ENCODE peak calls at places on chromosome 13, in eight cellular contexts. One of them, this sample, is unnamed.

GRCh38 chr13:33676045-33676699 is 141.8 kb upstream of the RFC3 start:
- DNase-seq in fibroblast of the aortic adventitia: peak; percentile 8
- DNase-seq in RWPE1: no peak
- DNase-seq in ascending aorta: no peak
- DNase-seq in cardiac fibroblast: peak; percentile 22
- DNase-seq in nephron progenitor cell: no peak
- DNase-seq in omental fat pad: no peak
- DNase-seq in tibial nerve: no peak
- DNase-seq in this sample: peak; percentile 7

GRCh38 chr13:23681253-23681652 is 111.0 kb downstream of the TNFRSF19 start:
- DNase-seq in omental fat pad: no peak
- DNase-seq in ascending aorta: no peak
- DNase-seq in cardiac fibroblast: peak; percentile 73
- DNase-seq in RWPE1: no peak
- DNase-seq in nephron progenitor cell: no peak
- DNase-seq in tibial nerve: no peak
- DNase-seq in fibroblast of the aortic adventitia: peak; percentile 76
- DNase-seq in this sample: peak; percentile 71

GRCh38 chr13:113936166-113936565 is 37.7 kb downstream of the C13orf46 start:
- DNase-seq in nephron progenitor cell: no peak
- DNase-seq in RWPE1: no peak
- DNase-seq in omental fat pad: no peak
- DNase-seq in fibroblast of the aortic adventitia: no peak
- DNase-seq in ascending aorta: no peak
- DNase-seq in tibial nerve: no peak
- DNase-seq in cardiac fibroblast: no peak
- DNase-seq in this sample: no peak

GRCh38 chr13:111467111-111467890 is 146.9 kb downstream of the TEX29 start:
- DNase-seq in omental fat pad: no peak
- DNase-seq in ascending aorta: no peak
- DNase-seq in fibroblast of the aortic adventitia: no peak
- DNase-seq in tibial nerve: no peak
- DNase-seq in RWPE1: no peak
- DNase-seq in nephron progenitor cell: no peak
- DNase-seq in cardiac fibroblast: no peak
- DNase-seq in this sample: no peak

GRCh38 chr13:110109140-110109783 is 197.7 kb downstream of the COL4A1 start:
- DNase-seq in nephron progenitor cell: no peak
- DNase-seq in cardiac fibroblast: peak; percentile 28
- DNase-seq in tibial nerve: no peak
- DNase-seq in RWPE1: no peak
- DNase-seq in fibroblast of the aortic adventitia: no peak
- DNase-seq in omental fat pad: no peak
- DNase-seq in ascending aorta: no peak
- DNase-seq in this sample: peak; percentile 35

GRCh38 chr13:113120300-113121182 is 2.1 kb upstream of the F10 start:
- DNase-seq in omental fat pad: no peak
- DNase-seq in tibial nerve: no peak
- DNase-seq in ascending aorta: no peak
- DNase-seq in RWPE1: no peak
- DNase-seq in nephron progenitor cell: no peak
- DNase-seq in fibroblast of the aortic adventitia: no peak
- DNase-seq in cardiac fibroblast: no peak
- DNase-seq in this sample: no peak

GRCh38 chr13:44224433-44225149 is 149.0 kb upstream of the SERP2 start:
- DNase-seq in omental fat pad: no peak
- DNase-seq in RWPE1: no peak
- DNase-seq in ascending aorta: no peak
- DNase-seq in cardiac fibroblast: no peak
- DNase-seq in nephron progenitor cell: no peak
- DNase-seq in fibroblast of the aortic adventitia: peak; percentile 85
- DNase-seq in tibial nerve: peak; percentile 54
- DNase-seq in this sample: no peak

GRCh38 chr13:23889598-23890224 is 511 bp upstream of the MIPEP start:
- DNase-seq in nephron progenitor cell: no peak
- DNase-seq in tibial nerve: no peak
- DNase-seq in cardiac fibroblast: peak; percentile 31
- DNase-seq in ascending aorta: no peak
- DNase-seq in fibroblast of the aortic adventitia: peak; percentile 6
- DNase-seq in RWPE1: peak; percentile 12
- DNase-seq in omental fat pad: no peak
- DNase-seq in this sample: no peak

GRCh38 chr13:102286326-102286725 is 115.5 kb downstream of the FGF14 start:
- DNase-seq in RWPE1: peak; percentile 86
- DNase-seq in ascending aorta: no peak
- DNase-seq in fibroblast of the aortic adventitia: peak; percentile 76
- DNase-seq in nephron progenitor cell: no peak
- DNase-seq in tibial nerve: no peak
- DNase-seq in omental fat pad: no peak
- DNase-seq in cardiac fibroblast: peak; percentile 97
- DNase-seq in this sample: peak; percentile 99

GRCh38 chr13:110812869-110813645 is 99.6 kb downstream of the ING1 start:
- DNase-seq in fibroblast of the aortic adventitia: no peak
- DNase-seq in RWPE1: no peak
- DNase-seq in nephron progenitor cell: no peak
- DNase-seq in cardiac fibroblast: no peak
- DNase-seq in omental fat pad: no peak
- DNase-seq in ascending aorta: no peak
- DNase-seq in tibial nerve: no peak
- DNase-seq in this sample: no peak

GRCh38 chr13:58583961-58584360 is 952.4 kb downstream of the PCDH17 start:
- DNase-seq in fibroblast of the aortic adventitia: no peak
- DNase-seq in omental fat pad: no peak
- DNase-seq in RWPE1: no peak
- DNase-seq in tibial nerve: no peak
- DNase-seq in ascending aorta: no peak
- DNase-seq in cardiac fibroblast: peak; percentile 47
- DNase-seq in nephron progenitor cell: no peak
- DNase-seq in this sample: no peak

GRCh38 chr13:90717451-90717936 is 630.0 kb upstream of the MIR17HG start:
- DNase-seq in ascending aorta: no peak
- DNase-seq in fibroblast of the aortic adventitia: peak; percentile 59
- DNase-seq in RWPE1: peak; percentile 56
- DNase-seq in cardiac fibroblast: peak; percentile 80
- DNase-seq in tibial nerve: no peak
- DNase-seq in omental fat pad: no peak
- DNase-seq in nephron progenitor cell: no peak
- DNase-seq in this sample: peak; percentile 85

GRCh38 chr13:110616103-110617101 is 1.1 kb downstream of the NAXD start:
- DNase-seq in fibroblast of the aortic adventitia: peak; percentile 67
- DNase-seq in cardiac fibroblast: peak; percentile 85
- DNase-seq in tibial nerve: no peak
- DNase-seq in nephron progenitor cell: no peak
- DNase-seq in ascending aorta: peak; percentile 38
- DNase-seq in RWPE1: peak; percentile 67
- DNase-seq in omental fat pad: no peak
- DNase-seq in this sample: peak; percentile 86

GRCh38 chr13:30371649-30372265 is 50.5 kb upstream of the UBE2L5 start:
- DNase-seq in nephron progenitor cell: no peak
- DNase-seq in RWPE1: peak; percentile 10
- DNase-seq in fibroblast of the aortic adventitia: peak; percentile 56
- DNase-seq in ascending aorta: no peak
- DNase-seq in omental fat pad: no peak
- DNase-seq in cardiac fibroblast: peak; percentile 37
- DNase-seq in tibial nerve: no peak
- DNase-seq in this sample: peak; percentile 83

GRCh38 chr13:111630411-111630810 is 310.0 kb downstream of the TEX29 start:
- DNase-seq in tibial nerve: no peak
- DNase-seq in ascending aorta: no peak
- DNase-seq in omental fat pad: no peak
- DNase-seq in fibroblast of the aortic adventitia: no peak
- DNase-seq in cardiac fibroblast: no peak
- DNase-seq in RWPE1: no peak
- DNase-seq in nephron progenitor cell: peak; percentile 23
- DNase-seq in this sample: no peak

GRCh38 chr13:62014299-62014698 is 598.6 kb upstream of the PCDH20 start:
- DNase-seq in ascending aorta: no peak
- DNase-seq in cardiac fibroblast: peak; percentile 1
- DNase-seq in fibroblast of the aortic adventitia: no peak
- DNase-seq in RWPE1: peak; percentile 6
- DNase-seq in tibial nerve: no peak
- DNase-seq in nephron progenitor cell: no peak
- DNase-seq in omental fat pad: no peak
- DNase-seq in this sample: peak; percentile 1
- TF ChIP-seq CTCF in ascending aorta: no peak
- TF ChIP-seq CTCF in cardiac fibroblast: no peak
- TF ChIP-seq CTCF in fibroblast of the aortic adventitia: no peak
- TF ChIP-seq CTCF in RWPE1: peak; percentile 33
- TF ChIP-seq CTCF in tibial nerve: peak; percentile 10
- TF ChIP-seq CTCF in nephron progenitor cell: peak; percentile 12
- TF ChIP-seq CTCF in omental fat pad: no peak
- TF ChIP-seq CTCF in this sample: no peak

GRCh38 chr13:27621366-27622101 is at the start of gene POLR1D:
- DNase-seq in cardiac fibroblast: peak; percentile 71
- DNase-seq in omental fat pad: peak; percentile 87
- DNase-seq in nephron progenitor cell: peak; percentile 76
- DNase-seq in fibroblast of the aortic adventitia: peak; percentile 53
- DNase-seq in RWPE1: peak; percentile 86
- DNase-seq in tibial nerve: peak; percentile 59
- DNase-seq in ascending aorta: peak; percentile 37
- DNase-seq in this sample: peak; percentile 63

GRCh38 chr13:27622881-27623280 is 1.2 kb downstream of the POLR1D start:
- DNase-seq in cardiac fibroblast: no peak
- DNase-seq in ascending aorta: no peak
- DNase-seq in fibroblast of the aortic adventitia: no peak
- DNase-seq in RWPE1: no peak
- DNase-seq in tibial nerve: no peak
- DNase-seq in omental fat pad: no peak
- DNase-seq in nephron progenitor cell: no peak
- DNase-seq in this sample: no peak

GRCh38 chr13:27620377-27621115 is at the start of gene LNX2:
- DNase-seq in ascending aorta: peak; percentile 95
- DNase-seq in omental fat pad: peak; percentile 90
- DNase-seq in nephron progenitor cell: peak; percentile 99
- DNase-seq in cardiac fibroblast: peak; percentile 96
- DNase-seq in tibial nerve: peak; percentile 96
- DNase-seq in fibroblast of the aortic adventitia: peak; percentile 94
- DNase-seq in RWPE1: peak; percentile 91
- DNase-seq in this sample: peak; percentile 93

GRCh38 chr13:27621116-27621365 is 651 bp upstream of the POLR1D start:
- DNase-seq in RWPE1: peak; percentile 36
- DNase-seq in fibroblast of the aortic adventitia: peak; percentile 41
- DNase-seq in nephron progenitor cell: no peak
- DNase-seq in omental fat pad: no peak
- DNase-seq in cardiac fibroblast: no peak
- DNase-seq in tibial nerve: no peak
- DNase-seq in ascending aorta: no peak
- DNase-seq in this sample: no peak

GRCh38 chr13:27622102-27622820 is 569 bp downstream of the POLR1D start:
- DNase-seq in cardiac fibroblast: peak; percentile 45
- DNase-seq in tibial nerve: peak; percentile 5
- DNase-seq in RWPE1: no peak
- DNase-seq in ascending aorta: no peak
- DNase-seq in omental fat pad: no peak
- DNase-seq in nephron progenitor cell: no peak
- DNase-seq in fibroblast of the aortic adventitia: peak; percentile 27
- DNase-seq in this sample: peak; percentile 14
- TF ChIP-seq CTCF in cardiac fibroblast: peak; percentile 34
- TF ChIP-seq CTCF in tibial nerve: no peak
- TF ChIP-seq CTCF in RWPE1: no peak
- TF ChIP-seq CTCF in ascending aorta: peak; percentile 16
- TF ChIP-seq CTCF in omental fat pad: no peak
- TF ChIP-seq CTCF in nephron progenitor cell: peak; percentile 8
- TF ChIP-seq CTCF in fibroblast of the aortic adventitia: peak; percentile 48
- TF ChIP-seq CTCF in this sample: peak; percentile 34

DNA sequence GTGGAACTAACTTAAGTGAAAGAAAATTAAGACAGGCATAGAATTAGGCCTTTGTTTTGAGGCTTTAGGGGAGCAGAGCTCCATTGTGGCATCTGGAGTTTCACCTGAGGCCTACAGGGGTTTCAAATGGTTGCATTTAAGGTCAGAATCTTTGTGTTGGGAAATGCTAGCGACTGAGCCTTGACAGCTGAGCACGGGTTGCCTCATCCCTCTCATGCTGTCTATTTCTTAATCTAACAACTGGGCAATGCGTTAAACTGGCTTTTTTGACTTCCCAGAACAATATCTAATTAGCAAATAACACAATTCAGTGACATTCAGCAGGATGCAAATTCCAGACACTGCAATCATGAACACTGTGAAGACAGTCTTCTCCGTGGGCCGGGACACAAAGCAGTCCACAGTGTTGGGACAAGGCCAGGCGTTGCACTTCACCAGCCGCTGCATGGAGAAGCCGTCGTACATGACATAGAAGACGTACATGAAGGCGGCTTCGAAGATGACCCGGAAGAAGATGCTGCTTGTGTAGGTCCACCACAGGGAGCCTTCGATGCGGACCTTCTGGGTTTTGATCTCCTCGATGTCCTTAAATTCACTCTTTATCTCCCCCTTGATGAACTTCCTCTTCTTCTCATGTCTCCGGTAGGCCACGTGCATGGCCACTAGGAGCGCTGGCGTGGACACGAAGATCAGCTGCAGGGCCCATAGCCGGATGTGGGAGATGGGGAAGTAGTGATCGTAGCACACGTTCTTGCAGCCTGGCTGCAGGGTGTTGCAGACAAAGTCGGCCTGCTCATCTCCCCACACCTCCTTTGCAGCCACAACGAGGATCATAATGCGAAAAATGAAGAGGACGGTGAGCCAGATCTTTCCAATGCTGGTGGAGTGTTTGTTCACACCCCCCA is 3.8 kb downstream of the GJB2 start:
- DNase-seq in RWPE1: no peak
- DNase-seq in nephron progenitor cell: no peak
- DNase-seq in ascending aorta: no peak
- DNase-seq in tibial nerve: no peak
- DNase-seq in cardiac fibroblast: no peak
- DNase-seq in fibroblast of the aortic adventitia: no peak
- DNase-seq in omental fat pad: no peak
- DNase-seq in this sample: no peak
- TF ChIP-seq CTCF in RWPE1: no peak
- TF ChIP-seq CTCF in nephron progenitor cell: peak; percentile 9
- TF ChIP-seq CTCF in ascending aorta: no peak
- TF ChIP-seq CTCF in tibial nerve: no peak
- TF ChIP-seq CTCF in cardiac fibroblast: no peak
- TF ChIP-seq CTCF in fibroblast of the aortic adventitia: no peak
- TF ChIP-seq CTCF in omental fat pad: no peak
- TF ChIP-seq CTCF in this sample: no peak

GRCh38 chr13:39335721-39336120 is 267.3 kb downstream of the LHFPL6 start:
- DNase-seq in ascending aorta: no peak
- DNase-seq in omental fat pad: no peak
- DNase-seq in tibial nerve: no peak
- DNase-seq in nephron progenitor cell: no peak
- DNase-seq in RWPE1: no peak
- DNase-seq in fibroblast of the aortic adventitia: no peak
- DNase-seq in cardiac fibroblast: no peak
- DNase-seq in this sample: no peak

GRCh38 chr13:39329182-39329639 is 273.8 kb downstream of the LHFPL6 start:
- DNase-seq in nephron progenitor cell: no peak
- DNase-seq in RWPE1: no peak
- DNase-seq in ascending aorta: no peak
- DNase-seq in omental fat pad: no peak
- DNase-seq in tibial nerve: no peak
- DNase-seq in fibroblast of the aortic adventitia: peak; percentile 26
- DNase-seq in cardiac fibroblast: no peak
- DNase-seq in this sample: no peak

GRCh38 chr13:39327080-39327479 is 275.9 kb downstream of the LHFPL6 start:
- DNase-seq in omental fat pad: no peak
- DNase-seq in nephron progenitor cell: no peak
- DNase-seq in RWPE1: no peak
- DNase-seq in cardiac fibroblast: no peak
- DNase-seq in tibial nerve: no peak
- DNase-seq in ascending aorta: no peak
- DNase-seq in fibroblast of the aortic adventitia: no peak
- DNase-seq in this sample: no peak

GRCh38 chr13:39326471-39326870 is 276.5 kb downstream of the LHFPL6 start:
- DNase-seq in nephron progenitor cell: no peak
- DNase-seq in fibroblast of the aortic adventitia: no peak
- DNase-seq in cardiac fibroblast: no peak
- DNase-seq in tibial nerve: peak; percentile 54
- DNase-seq in ascending aorta: no peak
- DNase-seq in omental fat pad: no peak
- DNase-seq in RWPE1: no peak
- DNase-seq in this sample: peak; percentile 79

GRCh38 chr13:39330504-39330903 is 272.5 kb downstream of the LHFPL6 start:
- DNase-seq in ascending aorta: no peak
- DNase-seq in RWPE1: no peak
- DNase-seq in omental fat pad: no peak
- DNase-seq in tibial nerve: no peak
- DNase-seq in cardiac fibroblast: no peak
- DNase-seq in fibroblast of the aortic adventitia: no peak
- DNase-seq in nephron progenitor cell: no peak
- DNase-seq in this sample: no peak
- TF ChIP-seq CTCF in ascending aorta: no peak
- TF ChIP-seq CTCF in RWPE1: no peak
- TF ChIP-seq CTCF in omental fat pad: no peak
- TF ChIP-seq CTCF in tibial nerve: no peak
- TF ChIP-seq CTCF in cardiac fibroblast: no peak
- TF ChIP-seq CTCF in fibroblast of the aortic adventitia: no peak
- TF ChIP-seq CTCF in nephron progenitor cell: no peak
- TF ChIP-seq CTCF in this sample: no peak

This sample was measured in fibroblast of mammary gland.